ENCODE peak calls at places on chromosomes 3 and 15, in five cellular contexts. L is HFF-Myc, A is T47D, V is midbrain, Q is NT2/D1. F is an unnamed sample.
A peak's percentile ranks its signal among the peaks of the same experiment; 100 is the strongest.

GRCh38 chr3:69776926-69777581 is 37.8 kb downstream of the MITF start:
- DNase-seq in Q (no peak), A (no peak), L (no peak), V (no peak), F (no peak)

GRCh38 chr3:188863999-188864406 is 307.8 kb upstream of the TPRG1 start:
- DNase-seq in A (no peak), L (no peak), Q (no peak), V (no peak), F (no peak)

GRCh38 chr15:99708563-99708962 is 24.7 kb downstream of the LYSMD4 start:
- DNase-seq in L (peak; percentile 81), V (no peak), A (no peak), Q (no peak), F (no peak)

GRCh38 chr3:119861681-119862080 is 79.8 kb downstream of the NR1I2 start:
- DNase-seq in L (no peak), A (no peak), V (no peak), Q (no peak), F (no peak)

GRCh38 chr3:194136519-194137313 is 768 bp downstream of the HES1 start:
- DNase-seq in A (no peak), V (no peak), Q (peak; percentile 22), L (no peak), F (no peak)

GRCh38 chr3:142723665-142723967 is 218 bp upstream of the TRPC1 start:
- DNase-seq in V (no peak), L (no peak), A (no peak), Q (no peak), F (no peak)

GRCh38 chr15:62403164-62403809 is 238.2 kb upstream of the C2CD4B start:
- DNase-seq in L (no peak), A (peak; percentile 25), V (no peak), Q (no peak), F (no peak)

GRCh38 chr15:90264649-90265048 is 823 bp upstream of the NGRN start:
- DNase-seq in L (no peak), Q (no peak), A (no peak), V (no peak), F (peak; percentile 18)

GRCh38 chr15:42136513-42136912 is 19.9 kb downstream of the PLA2G4F start:
- DNase-seq in A (no peak), L (no peak), Q (no peak), V (no peak), F (no peak)

GRCh38 chr3:143727391-143727790 is 120.9 kb downstream of the SLC9A9 start:
- DNase-seq in V (no peak), A (no peak), Q (no peak), L (no peak), F (no peak)

GRCh38 chr3:142226474-142226873 is 1.1 kb upstream of the GK5 start:
- DNase-seq in L (no peak), Q (no peak), A (peak; percentile 77), V (no peak), F (no peak)

F was measured in stimulated activated effector memory CD8-positive, alpha-beta T cell treated with anti-CD3 and anti-CD28 coated beads, Interleukin-12 subunit alpha, Interleukin-12 subunit beta, amount 100 ng/mL, for 72 hours.